ENCODE peak calls at places on chromosomes 7 and 10, in six cellular contexts. H, C, E, T, Z and K are unnamed samples.
A peak's percentile ranks its signal among the peaks of the same experiment; 100 is the strongest.

GRCh38 chr10:117130346-117130745 is 7.7 kb downstream of the VAX1 start:
- DNase-seq in E (no peak), C (no peak), Z (no peak), H (no peak), T (no peak), K (no peak)

GRCh38 chr10:84348431-84348830 is 20.0 kb downstream of the CCSER2 start:
- DNase-seq in H (no peak), C (no peak), T (no peak), Z (no peak), E (no peak), K (no peak)

GRCh38 chr7:151789380-151789947 is 87.5 kb downstream of the PRKAG2 start:
- DNase-seq in C (no peak), H (no peak), Z (no peak), E (no peak), T (no peak), K (no peak)

GRCh38 chr7:27171636-27172387 is 2.3 kb downstream of the HOXA10 start:
- DNase-seq in H (no peak), E (no peak), Z (no peak), T (no peak), C (no peak), K (no peak)

GRCh38 chr10:78062296-78062695 is 28.6 kb downstream of the RPS24 start:
- DNase-seq in Z (no peak), C (no peak), E (no peak), T (no peak), H (no peak), K (no peak)

GRCh38 chr10:89613582-89613981 is 31.5 kb downstream of the PANK1 start:
- DNase-seq in T (no peak), Z (no peak), H (no peak), C (no peak), E (no peak), K (no peak)

GRCh38 chr10:71769279-71769823 is 4.0 kb downstream of the VSIR start:
- DNase-seq in T (no peak), C (no peak), E (no peak), Z (no peak), H (peak; percentile 80), K (peak; percentile 87)

GRCh38 chr7:114312649-114313048 is 102.0 kb upstream of the FOXP2 start:
- DNase-seq in T (no peak), Z (no peak), H (no peak), C (no peak), E (no peak), K (no peak)

GRCh38 chr10:50471583-50471975 is 152.2 kb downstream of the SGMS1 start:
- DNase-seq in C (no peak), T (no peak), Z (no peak), E (no peak), H (no peak), K (no peak)

GRCh38 chr10:132872658-132873057 is 69.7 kb downstream of the CFAP46 start:
- DNase-seq in Z (no peak), H (no peak), T (no peak), E (no peak), C (no peak), K (no peak)

DNA sequence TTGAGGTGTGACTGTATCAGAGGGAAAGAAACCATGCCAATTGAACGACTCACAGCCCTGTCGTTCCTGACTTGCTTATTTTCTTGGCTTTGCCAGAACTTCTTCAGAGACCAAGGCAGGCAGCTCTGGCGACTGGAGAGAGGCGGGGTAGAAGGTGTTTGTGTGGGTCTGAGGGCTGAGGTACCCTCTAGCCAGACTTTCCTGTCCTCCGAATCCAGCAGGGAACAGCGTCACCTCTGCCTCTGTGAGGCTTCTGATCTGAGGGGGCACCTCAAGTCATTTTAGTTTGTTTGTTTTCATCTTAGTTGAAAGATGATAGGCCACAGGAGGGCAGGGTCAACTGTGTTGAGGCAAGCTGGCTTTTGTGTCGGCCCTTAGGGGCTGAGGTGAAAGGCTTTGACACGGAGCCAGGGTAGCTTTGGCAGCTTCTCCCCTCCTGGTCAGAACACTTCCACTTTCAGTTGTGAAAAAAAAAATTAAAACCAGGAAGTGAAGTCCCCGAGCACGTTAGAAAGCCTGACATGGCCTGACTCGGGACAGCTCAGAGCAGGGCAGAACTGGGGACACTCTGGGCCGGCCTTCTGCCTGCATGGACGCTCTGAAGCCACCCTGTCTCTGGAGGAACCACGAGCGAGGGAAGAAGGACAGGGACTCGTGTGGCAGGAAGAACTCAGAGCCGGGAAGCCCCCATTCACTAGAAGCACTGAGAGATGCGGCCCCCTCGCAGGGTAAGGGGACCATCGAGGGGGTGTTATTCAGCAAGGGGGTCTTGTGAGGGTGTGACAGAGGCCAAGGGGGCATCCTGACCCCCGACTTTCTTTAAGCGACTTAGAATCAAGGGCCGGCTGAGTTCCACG is 2.0 kb downstream of the ACSL5 start:
- DNase-seq in E (no peak), T (no peak), C (peak; percentile 56), H (peak; percentile 48), Z (no peak), K (peak; percentile 45)
- TF ChIP-seq POLR2A in E (no peak), T (no peak), C (no peak), H (peak; percentile 90), Z (no peak), K (no peak)

GRCh38 chr7:140673063-140673769 is 471 bp downstream of the ADCK2 start:
- DNase-seq in C (no peak), E (no peak), T (no peak), Z (peak; percentile 71), H (no peak), K (peak; percentile 28)
- TF ChIP-seq EZH2 in C (no peak), E (no peak), T (no peak), Z (no peak), H (no peak), K (no peak)

DNA sequence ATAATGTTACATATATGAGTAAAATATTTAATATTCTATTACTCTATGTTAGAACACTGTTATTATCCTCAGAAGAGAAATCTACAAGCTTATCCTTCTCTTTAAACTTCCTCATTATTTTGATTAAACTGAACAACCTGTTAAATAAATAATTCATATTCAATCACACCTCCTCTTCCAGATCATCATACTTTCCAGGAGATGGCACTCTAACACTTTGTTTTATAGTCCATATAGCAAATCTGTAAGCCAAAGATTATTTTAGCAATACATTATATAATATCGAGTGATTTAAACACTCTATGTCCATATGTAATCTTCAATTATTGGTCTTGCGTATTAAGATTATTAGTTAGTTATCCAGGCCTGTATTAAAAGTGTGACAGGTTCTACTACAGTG is 694.1 kb downstream of the ANKRD7 start:
- DNase-seq in Z (no peak), E (no peak), H (no peak), C (peak; percentile 15), T (peak; percentile 26), K (no peak)
- TF ChIP-seq CTCF in Z (no peak), E (no peak), H (no peak), C (peak; percentile 24), T (peak; percentile 27), K (no peak)

GRCh38 chr10:127292888-127293287 is 96.5 kb upstream of the INSYN2A start:
- DNase-seq in C (no peak), Z (no peak), T (no peak), E (no peak), H (no peak), K (no peak)

GRCh38 chr10:127296696-127297095 is 100.3 kb upstream of the INSYN2A start:
- DNase-seq in T (no peak), H (no peak), C (no peak), E (no peak), Z (no peak), K (no peak)

GRCh38 chr10:127298396-127298795 is 102.0 kb upstream of the INSYN2A start:
- DNase-seq in E (no peak), T (no peak), C (no peak), Z (no peak), H (no peak), K (no peak)

DNA sequence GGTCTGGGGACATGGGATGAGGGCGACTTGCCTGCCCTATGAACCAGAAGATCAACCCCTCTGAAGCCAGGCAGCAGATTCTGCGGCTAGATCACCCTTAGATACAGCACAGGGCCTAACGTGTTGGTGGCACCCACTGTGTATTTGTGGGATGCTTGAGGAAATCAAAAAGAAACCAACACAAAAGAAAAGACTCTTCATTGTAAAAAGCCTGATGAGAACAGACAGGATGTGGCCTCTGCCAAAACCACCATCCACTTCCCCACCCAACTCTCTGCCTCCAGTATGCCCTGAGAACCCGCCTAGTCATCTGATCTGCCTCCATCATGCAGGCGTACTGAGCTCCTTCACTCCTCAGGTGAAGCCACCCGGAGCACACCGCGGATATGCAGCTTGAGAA is 97.2 kb upstream of the INSYN2A start:
- DNase-seq in T (no peak), Z (no peak), E (no peak), C (no peak), H (no peak), K (no peak)
- TF ChIP-seq POLR2A in T (no peak), Z (no peak), E (no peak), C (no peak), H (no peak), K (no peak)

GRCh38 chr10:23191764-23192395 is at the start of gene PTF1A:
- DNase-seq in C (no peak), H (no peak), T (no peak), E (no peak), Z (no peak), K (no peak)
- TF ChIP-seq EZH2 in C (no peak), H (no peak), T (no peak), E (peak; percentile 93), Z (no peak), K (no peak)

DNA sequence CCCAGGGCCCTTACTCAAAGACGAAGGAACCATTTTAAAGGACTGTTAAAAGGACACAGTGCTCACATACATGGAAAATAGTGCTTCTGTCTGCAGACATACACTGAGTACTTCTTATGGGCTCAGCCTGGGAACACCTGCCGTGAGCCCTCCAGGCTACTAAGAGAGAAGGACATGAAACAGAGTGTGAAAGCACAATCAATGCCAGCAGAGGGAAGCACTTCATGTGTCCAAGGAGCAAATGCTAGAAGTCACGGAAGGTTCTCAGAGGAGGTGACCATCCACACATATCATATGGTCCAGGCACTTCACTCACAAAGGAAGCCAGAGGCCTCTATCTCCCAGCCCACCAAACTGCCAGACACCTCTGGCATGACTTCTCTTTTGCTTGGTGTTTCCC is 15.5 kb downstream of the ELMO1 start:
- DNase-seq in T (no peak), H (no peak), C (no peak), E (no peak), Z (no peak), K (peak; percentile 36)
- TF ChIP-seq CTCF in T (no peak), H (no peak), C (no peak), E (no peak), Z (no peak), K (peak; percentile 3)

GRCh38 chr10:30494558-30494957 is 60.6 kb downstream of the MAP3K8 start:
- DNase-seq in T (no peak), Z (no peak), H (no peak), E (no peak), C (no peak), K (no peak)
- TF ChIP-seq POLR2A in T (no peak), Z (no peak), H (no peak), E (no peak), C (no peak), K (no peak)

GRCh38 chr7:156999611-157000046 is 10.8 kb downstream of the MNX1 start:
- DNase-seq in C (no peak), H (no peak), T (no peak), Z (peak; percentile 90), E (no peak), K (no peak)
- TF ChIP-seq EZH2 in C (no peak), H (no peak), T (no peak), Z (no peak), E (peak; percentile 71), K (peak; percentile 77)

GRCh38 chr7:100411101-100411500 is 17.4 kb downstream of the ZCWPW1 start:
- DNase-seq in T (no peak), C (no peak), H (no peak), E (no peak), Z (no peak), K (no peak)
- TF ChIP-seq CTCF in T (no peak), C (no peak), H (no peak), E (no peak), Z (no peak), K (no peak)